ENCODE peak calls at places on chromosomes 12 and 14, in nine cellular contexts. C is CD8-positive, alpha-beta memory T cell; F is Peyer's patch; S is endothelial cell of umbilical vein; B is fibroblast of lung; N is WERI-Rb-1; U is naive thymus-derived CD4-positive, alpha-beta T cell; R is K562; V is stomach. Y is an unnamed sample.

GRCh38 chr12:9719835-9720234 is 13.1 kb downstream of the CLECL1 start:
- DNase-seq in U (no peak), V (no peak), R (no peak), C (no peak), B (no peak), S (no peak), N (no peak), F (no peak), Y (no peak)

GRCh38 chr12:56206373-56207166 is 15.2 kb downstream of the RNF41 start:
- DNase-seq in V (peak; percentile 58), F (peak; percentile 80), B (peak; percentile 55), R (peak; percentile 58), U (peak; percentile 37), N (peak; percentile 83), C (no peak), S (peak; percentile 52), Y (peak; percentile 70)

GRCh38 chr14:104757681-104758392 is 4.9 kb downstream of the SIVA1 start:
- DNase-seq in C (no peak), S (no peak), V (no peak), U (no peak), F (no peak), N (no peak), R (no peak), B (no peak), Y (no peak)

GRCh38 chr12:121576851-121577391 is 3.9 kb downstream of the KDM2B start:
- DNase-seq in N (peak; percentile 25), B (peak; percentile 87), C (no peak), F (no peak), V (no peak), S (no peak), U (no peak), R (no peak), Y (no peak)

GRCh38 chr12:21637985-21638891 is 19.4 kb downstream of the LDHB start:
- DNase-seq in S (no peak), F (no peak), V (no peak), U (no peak), R (no peak), B (peak; percentile 28), N (no peak), C (no peak), Y (no peak)

GRCh38 chr12:121224591-121224990 is 14.7 kb downstream of the P2RX4 start:
- DNase-seq in R (no peak), F (peak; percentile 70), C (peak; percentile 24), S (no peak), V (no peak), B (no peak), N (no peak), U (peak; percentile 69), Y (no peak)

GRCh38 chr12:17358850-17359249 is 731.1 kb downstream of the RERGL start:
- DNase-seq in N (no peak), S (no peak), U (no peak), V (no peak), R (no peak), F (no peak), B (no peak), C (no peak), Y (no peak)

GRCh38 chr12:13817131-13817530 is 164.3 kb downstream of the GRIN2B start:
- DNase-seq in R (no peak), C (no peak), N (no peak), F (peak; percentile 80), U (no peak), B (no peak), V (peak; percentile 38), S (no peak), Y (no peak)

GRCh38 chr12:19726592-19726991 is 287.3 kb downstream of the AEBP2 start:
- DNase-seq in U (no peak), V (no peak), N (no peak), R (no peak), C (no peak), F (no peak), B (no peak), S (no peak), Y (no peak)

GRCh38 chr14:69901113-69901951 is 22.1 kb downstream of the SMOC1 start:
- DNase-seq in N (no peak), U (no peak), C (no peak), B (peak; percentile 73), V (no peak), R (no peak), S (peak; percentile 81), F (no peak), Y (no peak)

GRCh38 chr12:105562727-105563072 is 232.2 kb downstream of the C12orf75 start:
- DNase-seq in S (no peak), C (no peak), V (peak; percentile 29), F (no peak), N (no peak), U (no peak), B (no peak), R (no peak), Y (no peak)

GRCh38 chr14:95038521-95039250 is 118.6 kb downstream of the DICER1 start:
- DNase-seq in N (no peak), B (no peak), V (no peak), R (no peak), S (no peak), C (no peak), U (no peak), F (peak; percentile 25), Y (no peak)

GRCh38 chr14:54011001-54011400 is 54.4 kb upstream of the BMP4 start:
- DNase-seq in V (no peak), C (no peak), B (peak; percentile 40), N (no peak), U (no peak), F (no peak), S (no peak), R (no peak), Y (no peak)

GRCh38 chr14:51901475-51902024 is 41.1 kb downstream of the GNG2 start:
- DNase-seq in C (peak; percentile 54), V (no peak), N (no peak), B (no peak), R (no peak), U (peak; percentile 56), S (no peak), F (no peak), Y (no peak)

GRCh38 chr12:48995061-48995879 is 3.9 kb downstream of the DDN start:
- DNase-seq in V (peak; percentile 86), S (peak; percentile 77), U (no peak), B (peak; percentile 79), C (no peak), R (peak; percentile 88), N (peak; percentile 93), F (peak; percentile 89), Y (peak; percentile 85)
- H3K27me3 ChIP-seq in V (peaks cover 57% of the 10 kb centered on the region), S (peaks cover 26% of the 10 kb centered on the region), U (no peaks in the 10 kb centered on the region), B (peaks cover 22% of the 10 kb centered on the region), C (peaks cover 26% of the 10 kb centered on the region), R (no peaks in the 10 kb centered on the region), N (peaks cover 8% of the 10 kb centered on the region), F (no peaks in the 10 kb centered on the region), Y (peaks cover 9% of the 10 kb centered on the region)

DNA sequence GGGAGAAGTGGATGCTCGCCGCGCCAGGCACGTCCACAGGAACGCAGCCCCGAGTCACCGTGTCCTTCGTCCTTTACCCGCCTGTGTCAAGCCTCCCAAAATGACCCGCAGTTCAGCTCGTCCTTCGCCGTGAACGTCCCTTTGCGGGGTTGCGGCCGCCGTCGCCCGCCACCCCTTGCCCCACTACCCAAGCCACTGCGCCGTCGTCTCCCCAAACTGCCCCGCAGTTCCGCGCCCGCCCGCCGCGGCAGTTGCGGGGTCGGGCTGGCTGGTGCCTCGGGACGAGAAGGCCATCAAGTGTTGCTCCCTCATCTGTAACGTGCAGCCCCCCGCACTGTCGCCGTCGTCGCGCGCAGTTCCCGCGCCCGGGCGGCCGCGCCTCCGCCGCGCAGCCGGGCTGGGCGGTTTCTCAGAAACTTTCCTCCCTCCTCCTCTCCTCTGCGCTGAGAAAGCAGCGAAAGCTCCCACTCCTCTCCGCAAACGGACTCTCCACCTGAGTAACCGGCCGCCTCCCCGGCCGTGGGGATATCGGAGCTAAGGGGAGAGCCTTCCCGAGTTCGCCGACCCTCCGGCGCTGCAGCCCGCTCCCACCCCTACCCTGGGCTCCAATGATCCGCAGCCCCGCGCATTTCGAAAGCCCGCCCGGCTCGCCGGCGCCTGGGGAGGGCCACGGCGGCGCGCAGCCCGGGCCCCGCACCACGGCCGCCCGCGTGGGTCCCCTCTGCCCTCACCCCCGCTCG is 6.7 kb downstream of the CDKN1B start:
- DNase-seq in B (peak; percentile 24), F (peak; percentile 69), R (peak; percentile 19), S (peak; percentile 57), V (peak; percentile 44), U (peak; percentile 60), C (peak; percentile 47), N (no peak), Y (peak; percentile 72)
- H3K4me3 ChIP-seq in B (peak overlapping the region; percentile 57), F (peak overlapping the region; percentile 83), R (peak overlapping the region; percentile 57), S (peak overlapping the region; percentile 95), V (peak overlapping the region; percentile 84), U (peak overlapping the region; percentile 53), C (peak overlapping the region; percentile 46), N (peak overlapping the region; percentile 96), Y (peak overlapping the region; percentile 84)

GRCh38 chr14:101590616-101591015 is 29.3 kb downstream of the DIO3 start:
- DNase-seq in R (no peak), S (no peak), U (no peak), N (no peak), F (no peak), C (no peak), V (peak; percentile 21), B (no peak), Y (no peak)

GRCh38 chr14:101589486-101590015 is 28.3 kb downstream of the DIO3 start:
- DNase-seq in F (no peak), B (no peak), N (no peak), V (no peak), C (no peak), R (no peak), S (no peak), U (no peak), Y (no peak)

GRCh38 chr14:101588990-101589389 is 27.7 kb downstream of the DIO3 start:
- DNase-seq in V (no peak), N (no peak), B (no peak), F (no peak), U (no peak), R (no peak), S (peak; percentile 5), C (no peak), Y (no peak)

GRCh38 chr14:101591121-101591520 is 29.8 kb downstream of the DIO3 start:
- DNase-seq in U (no peak), F (no peak), C (no peak), R (no peak), B (no peak), S (no peak), V (peak; percentile 21), N (no peak), Y (no peak)

GRCh38 chr14:101590062-101590461 is 28.8 kb downstream of the DIO3 start:
- DNase-seq in C (no peak), N (no peak), S (no peak), V (peak; percentile 18), R (no peak), F (no peak), B (no peak), U (no peak), Y (no peak)
- H3K27me3 ChIP-seq in C (no peaks in the 10 kb centered on the region), N (peaks cover 97% of the 10 kb centered on the region), S (no peaks in the 10 kb centered on the region), V (peaks cover 2% of the 10 kb centered on the region), R (no peaks in the 10 kb centered on the region), F (no peaks in the 10 kb centered on the region), B (no peaks in the 10 kb centered on the region), U (no peaks in the 10 kb centered on the region), Y (no peaks in the 10 kb centered on the region)

DNA sequence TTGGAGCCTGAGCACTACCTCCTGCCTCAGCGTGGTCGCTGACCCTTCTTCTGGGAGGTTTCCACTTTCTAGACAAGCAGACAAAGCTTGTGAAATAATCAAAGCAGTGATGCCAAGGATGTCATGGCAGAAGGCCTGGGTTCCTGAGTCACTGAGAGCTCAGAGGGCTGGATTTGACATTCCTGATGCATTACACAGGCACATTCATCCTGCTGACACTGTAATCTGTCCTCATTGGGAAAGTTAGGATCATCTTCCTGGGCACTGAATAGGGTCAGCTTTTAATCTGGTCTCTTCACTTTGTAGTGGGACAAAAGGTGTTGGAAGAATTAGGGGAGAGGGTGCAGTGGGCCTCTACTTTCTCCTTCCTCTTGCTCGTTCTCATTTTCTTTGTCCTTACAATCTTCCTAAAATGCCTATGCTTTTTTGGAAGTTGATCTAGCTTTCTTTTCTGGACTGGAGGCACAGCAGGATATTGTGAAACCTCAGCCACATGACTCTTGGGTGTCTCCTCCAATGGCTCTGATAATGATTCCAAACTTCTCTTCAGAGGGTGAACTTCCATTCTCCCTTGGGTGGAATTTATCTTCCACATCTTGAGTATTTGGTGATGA is 29.6 kb downstream of the EEA1 start:
- DNase-seq in N (no peak), V (peak; percentile 34), C (no peak), B (peak; percentile 98), S (peak; percentile 87), U (no peak), R (no peak), F (peak; percentile 75), Y (peak; percentile 87)
- H3K4me3 ChIP-seq in N (no peak overlapping the region), V (no peak overlapping the region), C (no peak overlapping the region), B (no peak overlapping the region), S (no peak overlapping the region), U (no peak overlapping the region), R (no peak overlapping the region), F (no peak overlapping the region), Y (peak overlapping the region; percentile 2)

Y was measured in heart left ventricle.